ENCODE peak calls at places on chromosomes 16 and 17, in ten cellular contexts. One of them, this sample, is unnamed.

GRCh38 chr17:63399316-63399715 is 46.8 kb downstream of the CYB561 start:
- DNase-seq in DMS79 treated with DMSO at 0.1 percent for 48 hours: no peak
- DNase-seq in iris pigment epithelial cell: peak
- DNase-seq in NCI-H2081: peak
- DNase-seq in kidney glomerular epithelial cell: no peak
- DNase-seq in glomerular endothelial cell: no peak
- DNase-seq in cardiac fibroblast: peak
- DNase-seq in neural progenitor cell: no peak
- DNase-seq in GM23338: no peak
- DNase-seq in frontal cortex: no peak
- DNase-seq in this sample: peak

GRCh38 chr17:81228834-81229665 is 6.3 kb upstream of the CEP131 start:
- DNase-seq in DMS79 treated with DMSO at 0.1 percent for 48 hours: no peak
- DNase-seq in iris pigment epithelial cell: no peak
- DNase-seq in NCI-H2081: no peak
- DNase-seq in kidney glomerular epithelial cell: no peak
- DNase-seq in glomerular endothelial cell: no peak
- DNase-seq in cardiac fibroblast: no peak
- DNase-seq in neural progenitor cell: no peak
- DNase-seq in GM23338: no peak
- DNase-seq in frontal cortex: no peak
- DNase-seq in this sample: no peak

GRCh38 chr17:82865274-82865673 is 25.5 kb upstream of the ZNF750 start:
- DNase-seq in DMS79 treated with DMSO at 0.1 percent for 48 hours: no peak
- DNase-seq in iris pigment epithelial cell: no peak
- DNase-seq in NCI-H2081: peak
- DNase-seq in kidney glomerular epithelial cell: no peak
- DNase-seq in glomerular endothelial cell: no peak
- DNase-seq in cardiac fibroblast: no peak
- DNase-seq in neural progenitor cell: no peak
- DNase-seq in GM23338: no peak
- DNase-seq in frontal cortex: no peak
- DNase-seq in this sample: no peak

GRCh38 chr17:33964344-33964979 is 290.6 kb upstream of the CCL2 start:
- DNase-seq in DMS79 treated with DMSO at 0.1 percent for 48 hours: peak
- DNase-seq in iris pigment epithelial cell: no peak
- DNase-seq in NCI-H2081: no peak
- DNase-seq in kidney glomerular epithelial cell: no peak
- DNase-seq in glomerular endothelial cell: no peak
- DNase-seq in cardiac fibroblast: no peak
- DNase-seq in neural progenitor cell: no peak
- DNase-seq in GM23338: peak
- DNase-seq in frontal cortex: no peak
- DNase-seq in this sample: no peak

GRCh38 chr17:62708587-62708986 is 81.1 kb downstream of the MRC2 start:
- DNase-seq in DMS79 treated with DMSO at 0.1 percent for 48 hours: no peak
- DNase-seq in iris pigment epithelial cell: no peak
- DNase-seq in NCI-H2081: no peak
- DNase-seq in kidney glomerular epithelial cell: no peak
- DNase-seq in glomerular endothelial cell: no peak
- DNase-seq in cardiac fibroblast: no peak
- DNase-seq in neural progenitor cell: no peak
- DNase-seq in GM23338: no peak
- DNase-seq in frontal cortex: no peak
- DNase-seq in this sample: no peak

GRCh38 chr16:65121870-65122723 is at the start of gene CDH11:
- DNase-seq in DMS79 treated with DMSO at 0.1 percent for 48 hours: no peak
- DNase-seq in iris pigment epithelial cell: peak
- DNase-seq in NCI-H2081: no peak
- DNase-seq in kidney glomerular epithelial cell: peak
- DNase-seq in glomerular endothelial cell: no peak
- DNase-seq in cardiac fibroblast: peak
- DNase-seq in neural progenitor cell: peak
- DNase-seq in GM23338: peak
- DNase-seq in frontal cortex: peak
- DNase-seq in this sample: peak

GRCh38 chr16:642189-643049 is 791 bp downstream of the MCRIP2 start:
- DNase-seq in DMS79 treated with DMSO at 0.1 percent for 48 hours: no peak
- DNase-seq in iris pigment epithelial cell: peak
- DNase-seq in NCI-H2081: peak
- DNase-seq in kidney glomerular epithelial cell: no peak
- DNase-seq in glomerular endothelial cell: no peak
- DNase-seq in cardiac fibroblast: peak
- DNase-seq in neural progenitor cell: peak
- DNase-seq in GM23338: peak
- DNase-seq in frontal cortex: peak
- DNase-seq in this sample: no peak

GRCh38 chr17:82959242-82959930 is 119.6 kb upstream of the ZNF750 start:
- DNase-seq in DMS79 treated with DMSO at 0.1 percent for 48 hours: no peak
- DNase-seq in iris pigment epithelial cell: no peak
- DNase-seq in NCI-H2081: no peak
- DNase-seq in kidney glomerular epithelial cell: no peak
- DNase-seq in glomerular endothelial cell: no peak
- DNase-seq in cardiac fibroblast: no peak
- DNase-seq in neural progenitor cell: no peak
- DNase-seq in GM23338: no peak
- DNase-seq in frontal cortex: no peak
- DNase-seq in this sample: no peak